ENCODE peak calls at places on chromosomes 3 and 15, in seven cellular contexts. One of them, this sample, is unnamed.

GRCh38 chr3:50255251-50255615 is 13.7 kb upstream of the SEMA3B start:
- DNase-seq in GM23338: no peak
- DNase-seq in esophagus muscularis mucosa: no peak
- DNase-seq in dorsolateral prefrontal cortex: no peak
- DNase-seq in left ventricle myocardium inferior: no peak
- DNase-seq in CD8-positive, alpha-beta T cell: no peak
- DNase-seq in mesendoderm: no peak
- DNase-seq in this sample: no peak

GRCh38 chr15:55649058-55649423 is 60.9 kb upstream of the PYGO1 start:
- DNase-seq in dorsolateral prefrontal cortex: no peak
- DNase-seq in CD8-positive, alpha-beta T cell: no peak
- DNase-seq in esophagus muscularis mucosa: no peak
- DNase-seq in left ventricle myocardium inferior: no peak
- DNase-seq in mesendoderm: no peak
- DNase-seq in GM23338: no peak
- DNase-seq in this sample: no peak

GRCh38 chr3:179961081-179962078 is 75.4 kb downstream of the PEX5L start:
- DNase-seq in GM23338: no peak
- DNase-seq in dorsolateral prefrontal cortex: no peak
- DNase-seq in esophagus muscularis mucosa: no peak
- DNase-seq in CD8-positive, alpha-beta T cell: no peak
- DNase-seq in mesendoderm: no peak
- DNase-seq in left ventricle myocardium inferior: no peak
- DNase-seq in this sample: no peak

GRCh38 chr3:9911863-9912262 is 5.0 kb upstream of the IL17RC start:
- DNase-seq in mesendoderm: no peak
- DNase-seq in esophagus muscularis mucosa: no peak
- DNase-seq in CD8-positive, alpha-beta T cell: no peak
- DNase-seq in GM23338: no peak
- DNase-seq in dorsolateral prefrontal cortex: no peak
- DNase-seq in left ventricle myocardium inferior: no peak
- DNase-seq in this sample: no peak

GRCh38 chr3:148211725-148212124 is 486.0 kb upstream of the AGTR1 start:
- DNase-seq in left ventricle myocardium inferior: no peak
- DNase-seq in esophagus muscularis mucosa: no peak
- DNase-seq in CD8-positive, alpha-beta T cell: no peak
- DNase-seq in GM23338: no peak
- DNase-seq in mesendoderm: no peak
- DNase-seq in dorsolateral prefrontal cortex: no peak
- DNase-seq in this sample: no peak

GRCh38 chr3:70974752-70975151 is 608.8 kb downstream of the FOXP1 start:
- DNase-seq in dorsolateral prefrontal cortex: no peak
- DNase-seq in left ventricle myocardium inferior: no peak
- DNase-seq in esophagus muscularis mucosa: no peak
- DNase-seq in CD8-positive, alpha-beta T cell: no peak
- DNase-seq in GM23338: no peak
- DNase-seq in mesendoderm: no peak
- DNase-seq in this sample: no peak

GRCh38 chr3:71103430-71103881 is 480.1 kb downstream of the FOXP1 start:
- DNase-seq in esophagus muscularis mucosa: no peak
- DNase-seq in GM23338: no peak
- DNase-seq in dorsolateral prefrontal cortex: no peak
- DNase-seq in left ventricle myocardium inferior: peak; percentile 70
- DNase-seq in CD8-positive, alpha-beta T cell: no peak
- DNase-seq in mesendoderm: no peak
- DNase-seq in this sample: no peak

GRCh38 chr3:173502983-173503568 is 105.5 kb downstream of the NLGN1 start:
- DNase-seq in left ventricle myocardium inferior: no peak
- DNase-seq in CD8-positive, alpha-beta T cell: no peak
- DNase-seq in GM23338: no peak
- DNase-seq in esophagus muscularis mucosa: no peak
- DNase-seq in mesendoderm: no peak
- DNase-seq in dorsolateral prefrontal cortex: no peak
- DNase-seq in this sample: no peak

GRCh38 chr3:141530133-141530768 is 43.4 kb downstream of the RASA2 start:
- DNase-seq in GM23338: no peak
- DNase-seq in mesendoderm: no peak
- DNase-seq in dorsolateral prefrontal cortex: no peak
- DNase-seq in left ventricle myocardium inferior: no peak
- DNase-seq in CD8-positive, alpha-beta T cell: peak; percentile 34
- DNase-seq in esophagus muscularis mucosa: no peak
- DNase-seq in this sample: no peak

GRCh38 chr15:64305261-64305660 is 50.7 kb downstream of the CSNK1G1 start:
- DNase-seq in esophagus muscularis mucosa: no peak
- DNase-seq in CD8-positive, alpha-beta T cell: no peak
- DNase-seq in dorsolateral prefrontal cortex: no peak
- DNase-seq in GM23338: peak; percentile 27
- DNase-seq in mesendoderm: no peak
- DNase-seq in left ventricle myocardium inferior: no peak
- DNase-seq in this sample: no peak

GRCh38 chr3:170485294-170485693 is 66.6 kb downstream of the CLDN11 start:
- DNase-seq in CD8-positive, alpha-beta T cell: no peak
- DNase-seq in esophagus muscularis mucosa: no peak
- DNase-seq in left ventricle myocardium inferior: no peak
- DNase-seq in mesendoderm: no peak
- DNase-seq in GM23338: no peak
- DNase-seq in dorsolateral prefrontal cortex: no peak
- DNase-seq in this sample: no peak
- H3K27ac ChIP-seq in CD8-positive, alpha-beta T cell: no peak overlapping the region
- H3K27ac ChIP-seq in esophagus muscularis mucosa: no peak overlapping the region
- H3K27ac ChIP-seq in left ventricle myocardium inferior: no peak overlapping the region
- H3K27ac ChIP-seq in mesendoderm: no peak overlapping the region
- H3K27ac ChIP-seq in GM23338: no peak overlapping the region
- H3K27ac ChIP-seq in dorsolateral prefrontal cortex: peak overlapping the region; percentile 96
- H3K27ac ChIP-seq in this sample: peak overlapping the region; percentile 99

DNA sequence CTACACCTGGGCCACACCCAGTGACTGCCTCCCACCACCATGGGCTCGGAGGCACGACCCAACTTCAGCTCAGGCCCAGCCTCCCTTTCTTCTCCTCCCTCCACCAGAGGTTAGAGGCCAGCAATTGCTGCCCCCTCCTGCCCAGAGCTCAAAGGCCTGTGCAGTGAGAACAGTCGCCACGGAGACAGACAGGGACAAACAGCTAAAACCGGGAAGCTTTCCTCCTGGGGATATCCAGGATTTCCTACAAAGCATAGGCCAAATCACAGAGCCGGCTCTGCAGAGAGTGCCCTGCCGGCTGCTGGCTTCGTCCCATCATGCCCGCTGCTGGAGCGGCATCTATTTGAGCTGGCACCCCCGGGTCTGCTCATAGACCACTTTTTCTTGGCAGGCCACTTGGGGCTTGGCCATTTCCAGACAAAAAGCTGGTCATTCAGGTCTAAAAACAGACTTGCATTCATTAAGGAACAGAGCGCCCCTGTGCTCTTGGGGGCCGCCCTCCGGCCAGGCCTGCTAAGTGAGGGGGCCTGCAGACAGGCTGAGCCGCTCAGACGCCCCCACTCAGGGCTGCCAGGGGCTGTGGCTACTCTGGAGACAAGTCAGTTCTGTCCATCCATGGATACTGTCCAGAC is 17.5 kb downstream of the GRAMD2A start:
- DNase-seq in GM23338: peak; percentile 28
- DNase-seq in dorsolateral prefrontal cortex: peak; percentile 82
- DNase-seq in left ventricle myocardium inferior: no peak
- DNase-seq in mesendoderm: peak; percentile 85
- DNase-seq in CD8-positive, alpha-beta T cell: no peak
- DNase-seq in esophagus muscularis mucosa: no peak
- DNase-seq in this sample: peak; percentile 75
- H3K27ac ChIP-seq in GM23338: no peak overlapping the region
- H3K27ac ChIP-seq in dorsolateral prefrontal cortex: peak overlapping the region; percentile 66
- H3K27ac ChIP-seq in left ventricle myocardium inferior: no peak overlapping the region
- H3K27ac ChIP-seq in mesendoderm: no peak overlapping the region
- H3K27ac ChIP-seq in CD8-positive, alpha-beta T cell: no peak overlapping the region
- H3K27ac ChIP-seq in esophagus muscularis mucosa: no peak overlapping the region
- H3K27ac ChIP-seq in this sample: peak overlapping the region; percentile 67

GRCh38 chr3:132288357-132288756 is 28.9 kb upstream of the ACP3 start:
- DNase-seq in mesendoderm: no peak
- DNase-seq in CD8-positive, alpha-beta T cell: no peak
- DNase-seq in esophagus muscularis mucosa: peak; percentile 3
- DNase-seq in dorsolateral prefrontal cortex: no peak
- DNase-seq in left ventricle myocardium inferior: no peak
- DNase-seq in GM23338: no peak
- DNase-seq in this sample: no peak
- H3K27ac ChIP-seq in mesendoderm: no peak overlapping the region
- H3K27ac ChIP-seq in CD8-positive, alpha-beta T cell: no peak overlapping the region
- H3K27ac ChIP-seq in esophagus muscularis mucosa: no peak overlapping the region
- H3K27ac ChIP-seq in dorsolateral prefrontal cortex: no peak overlapping the region
- H3K27ac ChIP-seq in left ventricle myocardium inferior: no peak overlapping the region
- H3K27ac ChIP-seq in GM23338: no peak overlapping the region
- H3K27ac ChIP-seq in this sample: no peak overlapping the region

GRCh38 chr3:95752199-95752598 is 1062.2 kb upstream of the EPHA6 start:
- DNase-seq in dorsolateral prefrontal cortex: no peak
- DNase-seq in left ventricle myocardium inferior: no peak
- DNase-seq in CD8-positive, alpha-beta T cell: no peak
- DNase-seq in GM23338: peak; percentile 10
- DNase-seq in esophagus muscularis mucosa: no peak
- DNase-seq in mesendoderm: peak; percentile 8
- DNase-seq in this sample: no peak

GRCh38 chr3:95750097-95750496 is 1064.3 kb upstream of the EPHA6 start:
- DNase-seq in GM23338: no peak
- DNase-seq in esophagus muscularis mucosa: no peak
- DNase-seq in CD8-positive, alpha-beta T cell: no peak
- DNase-seq in left ventricle myocardium inferior: no peak
- DNase-seq in mesendoderm: no peak
- DNase-seq in dorsolateral prefrontal cortex: no peak
- DNase-seq in this sample: no peak
- H3K27ac ChIP-seq in GM23338: no peak overlapping the region
- H3K27ac ChIP-seq in esophagus muscularis mucosa: no peak overlapping the region
- H3K27ac ChIP-seq in CD8-positive, alpha-beta T cell: no peak overlapping the region
- H3K27ac ChIP-seq in left ventricle myocardium inferior: no peak overlapping the region
- H3K27ac ChIP-seq in mesendoderm: no peak overlapping the region
- H3K27ac ChIP-seq in dorsolateral prefrontal cortex: no peak overlapping the region
- H3K27ac ChIP-seq in this sample: no peak overlapping the region